ENCODE peak calls at places on chromosomes 4 and X, in four cellular contexts. Y is tibial artery, F is lung, A is GM12865. I is an unnamed sample.

GRCh38 chr4:171676555-171677215 is 136.5 kb upstream of the GALNTL6 start:
- DNase-seq in Y (no peak), A (peak), F (no peak), I (no peak)

GRCh38 chr4:2416564-2417195 is 1.8 kb downstream of the ZFYVE28 start:
- DNase-seq in F (no peak), Y (no peak), A (peak), I (no peak)

GRCh38 chrX:47637546-47638195 is 7.9 kb upstream of the CFP start:
- DNase-seq in Y (peak), F (peak), A (no peak), I (no peak)

GRCh38 chrX:77342028-77342427 is 105.2 kb upstream of the FGF16 start:
- DNase-seq in Y (no peak), A (no peak), F (no peak), I (no peak)

GRCh38 chr4:123599920-123600394 is 203.4 kb downstream of the SPRY1 start:
- DNase-seq in F (peak), Y (peak), A (peak), I (peak)

GRCh38 chr4:31366041-31366440 is 645.9 kb downstream of the PCDH7 start:
- DNase-seq in A (no peak), F (no peak), Y (no peak), I (no peak)

GRCh38 chr4:38805530-38806145 is 1.0 kb upstream of the TLR1 start:
- DNase-seq in Y (no peak), F (peak), A (peak), I (peak)

GRCh38 chr4:1376841-1377605 is 29.2 kb downstream of the NKX1-1 start:
- DNase-seq in A (no peak), Y (peak), F (no peak), I (no peak)

GRCh38 chr4:121041307-121042090 is 30.8 kb downstream of the NDNF start:
- DNase-seq in F (no peak), Y (no peak), A (peak), I (no peak)

GRCh38 chrX:3939967-3940610 is 226.6 kb upstream of the PRKX start:
- DNase-seq in Y (no peak), F (no peak), A (peak), I (peak)

GRCh38 chr4:140046573-140046972 is 107.4 kb downstream of the MAML3 start:
- DNase-seq in F (no peak), Y (no peak), A (no peak), I (no peak)

GRCh38 chrX:5113128-5113527 is 1115.5 kb downstream of the NLGN4X start:
- DNase-seq in Y (no peak), F (no peak), A (no peak), I (peak)

GRCh38 chr4:21697583-21697982 is 251.0 kb downstream of the KCNIP4 start:
- DNase-seq in A (peak), Y (no peak), F (no peak), I (no peak)

GRCh38 chr4:25088342-25088952 is 57.7 kb upstream of the LGI2 start:
- DNase-seq in Y (peak), A (no peak), F (no peak), I (no peak)

GRCh38 chr4:156779774-156780173 is 191.8 kb downstream of the PDGFC start:
- DNase-seq in F (no peak), A (no peak), Y (no peak), I (peak)

GRCh38 chrX:49995795-49996455 is 73.5 kb downstream of the CLCN5 start:
- DNase-seq in F (no peak), A (no peak), Y (no peak), I (no peak)

GRCh38 chr4:110483516-110483915 is 7.6 kb downstream of the ENPEP start:
- DNase-seq in Y (no peak), A (no peak), F (no peak), I (peak)

GRCh38 chr4:88027611-88028608 is 20.5 kb downstream of the PKD2 start:
- DNase-seq in A (no peak), Y (no peak), F (no peak), I (peak)

GRCh38 chrX:21952624-21953023 is 12.1 kb downstream of the SMS start:
- DNase-seq in A (no peak), F (no peak), Y (no peak), I (no peak)

GRCh38 chr4:7805533-7806079 is 134.1 kb downstream of the AFAP1 start:
- DNase-seq in F (peak), Y (peak), A (no peak), I (peak)

GRCh38 chr4:102868782-102869568 is at the start of gene CISD2:
- DNase-seq in F (peak), Y (peak), A (peak), I (peak)
- H3K4me3 ChIP-seq in F (peak), Y (peak), A (peak), I (peak)

GRCh38 chr4:4260185-4260751 is 12.2 kb upstream of the TMEM128 start:
- DNase-seq in F (no peak), Y (no peak), A (peak), I (peak)
- TF ChIP-seq CTCF in F (peak), Y (no peak), A (peak), I (peak)

GRCh38 chr4:184448828-184449227 is 25.5 kb downstream of the IRF2 start:
- DNase-seq in Y (no peak), A (peak), F (peak), I (peak)

GRCh38 chr4:184451726-184452125 is 22.6 kb downstream of the IRF2 start:
- DNase-seq in A (no peak), Y (no peak), F (no peak), I (peak)

GRCh38 chr4:184447664-184448063 is 26.7 kb downstream of the IRF2 start:
- DNase-seq in A (no peak), F (no peak), Y (no peak), I (no peak)

GRCh38 chr4:184450743-184451142 is 23.6 kb downstream of the IRF2 start:
- DNase-seq in Y (no peak), A (no peak), F (no peak), I (no peak)

GRCh38 chr4:184450045-184450444 is 24.3 kb downstream of the IRF2 start:
- DNase-seq in Y (no peak), F (no peak), A (no peak), I (peak)
- H3K4me3 ChIP-seq in Y (no peak), F (no peak), A (no peak), I (no peak)

GRCh38 chr4:177051473-177052060 is 258.1 kb upstream of the NEIL3 start:
- DNase-seq in Y (no peak), F (no peak), A (peak), I (peak)
- TF ChIP-seq CTCF in Y (no peak), F (no peak), A (peak), I (peak)

GRCh38 chr4:102684605-102685052 is 76.1 kb downstream of the MANBA start:
- DNase-seq in Y (no peak), A (peak), F (no peak), I (peak)
- H3K4me3 ChIP-seq in Y (no peak), A (no peak), F (no peak), I (no peak)

GRCh38 chr4:145888393-145888792 is 50.2 kb downstream of the ZNF827 start:
- DNase-seq in Y (no peak), F (no peak), A (no peak), I (no peak)

GRCh38 chr4:145887241-145887964 is 51.2 kb downstream of the ZNF827 start:
- DNase-seq in Y (no peak), A (peak), F (no peak), I (peak)

GRCh38 chr4:145890689-145891088 is 47.9 kb downstream of the ZNF827 start:
- DNase-seq in A (no peak), F (no peak), Y (no peak), I (no peak)

GRCh38 chr4:145895056-145895455 is 43.6 kb downstream of the ZNF827 start:
- DNase-seq in F (no peak), A (no peak), Y (no peak), I (no peak)

GRCh38 chr4:145891958-145892357 is 46.7 kb downstream of the ZNF827 start:
- DNase-seq in F (no peak), A (no peak), Y (no peak), I (no peak)
- TF ChIP-seq CTCF in F (no peak), A (no peak), Y (no peak), I (no peak)